ENCODE peak calls at places on chromosomes 6 and 20, in ten cellular contexts. R, Z, C, Q, F, S, M, V, U and N are unnamed samples.

GRCh38 chr6:33628401-33628964 is 7.4 kb downstream of the ITPR3 start:
- DNase-seq in U (no peak), Z (no peak), S (no peak), R (no peak), C (peak; percentile 20), M (no peak), F (no peak), Q (no peak), V (peak; percentile 85), N (no peak)

GRCh38 chr6:121873595-121873994 is 438.1 kb downstream of the GJA1 start:
- DNase-seq in C (no peak), F (no peak), Z (no peak), V (no peak), U (peak; percentile 44), M (no peak), R (no peak), Q (no peak), S (no peak), N (no peak)

GRCh38 chr20:17969884-17970409 is 1.1 kb downstream of the MGME1 start:
- DNase-seq in F (no peak), S (no peak), V (peak; percentile 83), M (no peak), Q (no peak), U (peak; percentile 54), Z (peak; percentile 52), C (peak; percentile 76), R (peak; percentile 61), N (peak; percentile 55)

GRCh38 chr6:37866590-37867507 is 47.3 kb downstream of the ZFAND3 start:
- DNase-seq in Z (no peak), M (no peak), R (no peak), Q (no peak), F (no peak), C (peak; percentile 57), V (no peak), S (no peak), U (no peak), N (no peak)

GRCh38 chr6:111032493-111033140 is 50.8 kb downstream of the RPF2 start:
- DNase-seq in Q (peak; percentile 37), Z (peak; percentile 53), S (no peak), V (no peak), U (peak; percentile 22), F (no peak), C (no peak), R (no peak), M (no peak), N (no peak)

GRCh38 chr6:11918739-11919605 is 93.1 kb upstream of the HIVEP1 start:
- DNase-seq in R (no peak), Z (no peak), M (no peak), V (no peak), S (no peak), C (peak; percentile 72), F (no peak), Q (no peak), U (peak; percentile 9), N (no peak)

GRCh38 chr6:11007715-11008608 is 36.1 kb downstream of the ELOVL2 start:
- DNase-seq in S (no peak), U (peak; percentile 57), M (peak; percentile 26), F (no peak), R (peak; percentile 57), C (peak; percentile 76), V (no peak), Q (peak; percentile 70), Z (peak; percentile 17), N (peak; percentile 57)

GRCh38 chr6:152130441-152130840 is 323.0 kb downstream of the ESR1 start:
- DNase-seq in F (no peak), V (no peak), C (peak; percentile 70), M (no peak), Q (no peak), U (no peak), Z (no peak), R (no peak), S (no peak), N (peak; percentile 44)

GRCh38 chr6:100084301-100085161 is 90.5 kb upstream of the MCHR2 start:
- DNase-seq in S (no peak), U (peak; percentile 15), C (peak; percentile 39), V (no peak), F (no peak), Q (peak; percentile 86), R (no peak), M (no peak), Z (peak; percentile 36), N (peak; percentile 6)

GRCh38 chr6:143337201-143337949 is 113.1 kb downstream of the ADAT2 start:
- DNase-seq in F (peak; percentile 90), V (peak; percentile 47), Q (no peak), M (peak; percentile 18), U (peak; percentile 38), Z (no peak), S (no peak), R (no peak), C (no peak), N (no peak)

GRCh38 chr20:7893019-7893730 is 47.1 kb downstream of the HAO1 start:
- DNase-seq in Z (no peak), R (peak; percentile 51), V (no peak), M (no peak), U (no peak), Q (no peak), S (no peak), C (peak; percentile 4), F (no peak), N (peak; percentile 82)

GRCh38 chr6:130900913-130901312 is 73.7 kb downstream of the SMLR1 start:
- DNase-seq in S (no peak), U (no peak), F (no peak), V (no peak), Z (peak; percentile 78), R (no peak), C (peak; percentile 80), Q (peak; percentile 70), M (peak; percentile 21), N (peak; percentile 62)

GRCh38 chr20:62031462-62032092 is 34.1 kb downstream of the TAF4 start:
- DNase-seq in R (no peak), C (no peak), S (no peak), V (no peak), F (no peak), Z (no peak), Q (no peak), U (no peak), M (no peak), N (no peak)

GRCh38 chr20:62030357-62030756 is 35.3 kb downstream of the TAF4 start:
- DNase-seq in M (no peak), R (no peak), F (no peak), U (no peak), V (no peak), Z (no peak), Q (no peak), S (no peak), C (no peak), N (no peak)

GRCh38 chr20:62029951-62030350 is 35.7 kb downstream of the TAF4 start:
- DNase-seq in C (no peak), Z (no peak), R (no peak), Q (no peak), V (no peak), F (no peak), M (no peak), U (no peak), S (no peak), N (no peak)

GRCh38 chr20:62029296-62029695 is 36.4 kb downstream of the TAF4 start:
- DNase-seq in V (no peak), S (no peak), F (no peak), Z (no peak), M (no peak), U (no peak), Q (no peak), C (no peak), R (no peak), N (no peak)

GRCh38 chr20:62030834-62031434 is 34.7 kb downstream of the TAF4 start:
- DNase-seq in Z (no peak), R (peak; percentile 81), S (peak; percentile 59), U (no peak), V (peak; percentile 88), Q (no peak), F (no peak), M (no peak), C (no peak), N (peak; percentile 45)
- H3K4me2 ChIP-seq in Z (no peak overlapping the region), R (peak overlapping the region; percentile 69), S (peak overlapping the region; percentile 32), U (no peak overlapping the region), V (peak overlapping the region; percentile 67), Q (no peak overlapping the region), F (no peak overlapping the region), M (no peak overlapping the region), C (no peak overlapping the region), N (peak overlapping the region; percentile 26)

DNA sequence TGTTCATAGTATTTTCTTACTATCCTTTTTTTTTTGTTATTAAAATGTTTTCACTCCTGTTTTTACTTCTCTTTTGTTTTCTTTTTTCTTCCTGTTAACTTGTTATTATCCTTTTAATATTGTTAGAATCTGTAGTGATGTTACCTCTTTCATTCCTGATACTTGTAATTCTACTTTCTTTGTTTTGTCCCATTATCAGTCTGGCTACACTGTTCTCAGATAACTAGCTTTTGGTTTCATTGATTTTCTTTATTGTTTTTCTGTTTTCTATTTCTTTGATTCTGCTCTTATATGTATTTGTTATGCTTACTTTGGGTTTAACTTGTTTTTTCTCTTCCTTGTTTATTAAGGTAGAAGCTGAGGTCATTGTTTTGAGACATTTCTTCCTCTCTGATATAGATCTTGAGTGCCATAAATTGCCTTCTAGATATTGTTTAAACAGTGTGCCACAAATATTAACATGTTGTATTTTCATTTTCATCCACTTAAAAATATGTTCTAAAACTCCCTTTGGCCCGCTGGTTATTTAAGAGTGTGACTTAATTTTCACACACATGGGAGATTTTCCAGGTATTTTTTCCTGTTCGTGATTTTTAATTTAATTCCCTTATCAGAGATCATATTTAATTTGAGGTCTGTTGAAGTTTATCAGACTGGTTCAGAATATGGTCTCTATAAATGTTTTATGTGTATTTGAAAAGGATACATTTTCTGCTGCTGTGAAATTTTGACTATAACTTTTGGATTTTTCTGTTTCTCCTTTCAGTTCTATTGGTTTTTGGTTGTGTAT is 6.7 kb downstream of the XRN2 start:
- DNase-seq in Q (no peak), R (no peak), Z (no peak), F (no peak), U (no peak), S (no peak), V (no peak), C (no peak), M (no peak), N (no peak)
- H4K20me1 ChIP-seq in Q (peaks cover 78% of the 10 kb centered on the region), R (peaks cover 72% of the 10 kb centered on the region), Z (no peaks in the 10 kb centered on the region), F (no peaks in the 10 kb centered on the region), U (peaks cover 69% of the 10 kb centered on the region), S (no peaks in the 10 kb centered on the region), V (peaks cover 30% of the 10 kb centered on the region), C (peaks cover 19% of the 10 kb centered on the region), M (peaks cover 38% of the 10 kb centered on the region), N (peaks cover 2% of the 10 kb centered on the region)

DNA sequence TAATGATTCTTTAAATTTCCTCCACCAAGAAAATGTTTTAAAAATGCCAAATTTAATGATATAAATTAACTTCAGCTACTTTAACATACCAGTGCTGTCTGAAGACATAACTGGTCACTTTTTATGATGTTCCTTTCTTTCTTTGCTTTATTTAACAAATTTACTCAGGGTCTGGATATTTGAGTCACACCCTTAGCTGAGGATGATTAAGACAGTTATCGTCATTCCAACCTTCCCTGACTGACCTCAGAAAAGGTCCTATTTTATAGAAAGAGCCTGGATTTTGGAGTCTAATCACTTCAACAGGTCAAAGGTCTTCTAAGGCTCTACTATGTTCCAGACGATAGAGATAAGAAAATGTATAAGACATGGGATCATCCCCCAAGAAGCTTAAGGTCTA is 47.4 kb upstream of the CEP162 start:
- DNase-seq in R (no peak), F (no peak), M (no peak), Q (no peak), V (no peak), C (peak; percentile 37), S (no peak), U (no peak), Z (no peak), N (no peak)
- H2AFZ ChIP-seq in R (no peak overlapping the region), F (no peak overlapping the region), M (no peak overlapping the region), Q (no peak overlapping the region), V (no peak overlapping the region), C (no peak overlapping the region), S (no peak overlapping the region), U (no peak overlapping the region), Z (no peak overlapping the region), N (no peak overlapping the region)

GRCh38 chr20:3613821-3614440 is 49.3 kb downstream of the GFRA4 start:
- DNase-seq in M (no peak), F (no peak), Q (no peak), V (no peak), C (peak; percentile 56), U (no peak), Z (peak; percentile 9), S (no peak), R (no peak), N (no peak)
- H3K4me2 ChIP-seq in M (no peak overlapping the region), F (no peak overlapping the region), Q (peak overlapping the region; percentile 9), V (peak overlapping the region; percentile 63), C (peak overlapping the region; percentile 25), U (peak overlapping the region; percentile 50), Z (peak overlapping the region; percentile 51), S (no peak overlapping the region), R (no peak overlapping the region), N (no peak overlapping the region)